ENCODE peak calls at places on chromosomes 2 and 18, in seven cellular contexts. One of them, this sample, is unnamed.

GRCh38 chr2:241550616-241551580 is 7.6 kb upstream of the BOK start:
- DNase-seq in epithelial cell of esophagus: no peak
- DNase-seq in mammary epithelial cell: no peak
- DNase-seq in lower leg skin: no peak
- DNase-seq in Calu3: no peak
- DNase-seq in PC-9: no peak
- DNase-seq in transverse colon: no peak
- DNase-seq in this sample: no peak

GRCh38 chr2:31249009-31249690 is 15.2 kb downstream of the EHD3 start:
- DNase-seq in epithelial cell of esophagus: no peak
- DNase-seq in mammary epithelial cell: no peak
- DNase-seq in lower leg skin: peak; percentile 78
- DNase-seq in Calu3: no peak
- DNase-seq in PC-9: no peak
- DNase-seq in transverse colon: no peak
- DNase-seq in this sample: no peak

GRCh38 chr2:3303583-3304406 is 73.8 kb downstream of the EIPR1 start:
- DNase-seq in epithelial cell of esophagus: peak; percentile 79
- DNase-seq in mammary epithelial cell: peak; percentile 63
- DNase-seq in lower leg skin: peak; percentile 97
- DNase-seq in Calu3: peak; percentile 89
- DNase-seq in PC-9: peak; percentile 76
- DNase-seq in transverse colon: peak; percentile 86
- DNase-seq in this sample: peak; percentile 75

GRCh38 chr18:60053747-60054304 is 154.0 kb downstream of the PMAIP1 start:
- DNase-seq in epithelial cell of esophagus: peak; percentile 100
- DNase-seq in mammary epithelial cell: peak; percentile 100
- DNase-seq in lower leg skin: no peak
- DNase-seq in Calu3: peak; percentile 74
- DNase-seq in PC-9: peak; percentile 70
- DNase-seq in transverse colon: no peak
- DNase-seq in this sample: no peak

GRCh38 chr2:12428324-12428723 is 288.4 kb upstream of the TRIB2 start:
- DNase-seq in epithelial cell of esophagus: no peak
- DNase-seq in mammary epithelial cell: no peak
- DNase-seq in lower leg skin: no peak
- DNase-seq in Calu3: no peak
- DNase-seq in PC-9: no peak
- DNase-seq in transverse colon: no peak
- DNase-seq in this sample: no peak

GRCh38 chr2:201432551-201433388 is 18.5 kb downstream of the TRAK2 start:
- DNase-seq in epithelial cell of esophagus: no peak
- DNase-seq in mammary epithelial cell: no peak
- DNase-seq in lower leg skin: no peak
- DNase-seq in Calu3: no peak
- DNase-seq in PC-9: no peak
- DNase-seq in transverse colon: no peak
- DNase-seq in this sample: no peak

GRCh38 chr2:134739879-134740301 is 21.1 kb upstream of the TMEM163 start:
- DNase-seq in epithelial cell of esophagus: peak; percentile 55
- DNase-seq in mammary epithelial cell: peak; percentile 66
- DNase-seq in lower leg skin: no peak
- DNase-seq in Calu3: no peak
- DNase-seq in PC-9: peak; percentile 11
- DNase-seq in transverse colon: peak; percentile 28
- DNase-seq in this sample: peak; percentile 92

GRCh38 chr2:20634430-20635095 is 16.3 kb downstream of the HS1BP3 start:
- DNase-seq in epithelial cell of esophagus: peak; percentile 75
- DNase-seq in mammary epithelial cell: peak; percentile 60
- DNase-seq in lower leg skin: no peak
- DNase-seq in Calu3: peak; percentile 71
- DNase-seq in PC-9: peak; percentile 63
- DNase-seq in transverse colon: no peak
- DNase-seq in this sample: no peak

GRCh38 chr18:13321923-13322322 is 103.4 kb downstream of the LDLRAD4 start:
- DNase-seq in epithelial cell of esophagus: no peak
- DNase-seq in mammary epithelial cell: no peak
- DNase-seq in lower leg skin: no peak
- DNase-seq in Calu3: no peak
- DNase-seq in PC-9: no peak
- DNase-seq in transverse colon: no peak
- DNase-seq in this sample: no peak

GRCh38 chr2:48529189-48529588 is 765 bp upstream of the STON1 start:
- DNase-seq in epithelial cell of esophagus: no peak
- DNase-seq in mammary epithelial cell: no peak
- DNase-seq in lower leg skin: peak; percentile 81
- DNase-seq in Calu3: no peak
- DNase-seq in PC-9: no peak
- DNase-seq in transverse colon: no peak
- DNase-seq in this sample: no peak

GRCh38 chr2:180222642-180223041 is 215.5 kb upstream of the CWC22 start:
- DNase-seq in epithelial cell of esophagus: peak; percentile 98
- DNase-seq in mammary epithelial cell: peak; percentile 95
- DNase-seq in lower leg skin: no peak
- DNase-seq in Calu3: no peak
- DNase-seq in PC-9: no peak
- DNase-seq in transverse colon: no peak
- DNase-seq in this sample: no peak

GRCh38 chr2:32977228-32977758 is 30.5 kb downstream of the LTBP1 start:
- DNase-seq in epithelial cell of esophagus: peak; percentile 96
- DNase-seq in mammary epithelial cell: peak; percentile 92
- DNase-seq in lower leg skin: peak; percentile 93
- DNase-seq in Calu3: peak; percentile 78
- DNase-seq in PC-9: peak; percentile 92
- DNase-seq in transverse colon: peak; percentile 96
- DNase-seq in this sample: no peak

GRCh38 chr2:54555318-54555837 is 99.3 kb downstream of the SPTBN1 start:
- DNase-seq in epithelial cell of esophagus: peak; percentile 45
- DNase-seq in mammary epithelial cell: peak; percentile 79
- DNase-seq in lower leg skin: no peak
- DNase-seq in Calu3: peak; percentile 58
- DNase-seq in PC-9: no peak
- DNase-seq in transverse colon: peak; percentile 30
- DNase-seq in this sample: no peak

GRCh38 chr2:96098900-96099590 is 17.3 kb downstream of the ADRA2B start:
- DNase-seq in epithelial cell of esophagus: no peak
- DNase-seq in mammary epithelial cell: no peak
- DNase-seq in lower leg skin: peak; percentile 78
- DNase-seq in Calu3: no peak
- DNase-seq in PC-9: no peak
- DNase-seq in transverse colon: peak; percentile 4
- DNase-seq in this sample: no peak

GRCh38 chr2:105401867-105402266 is 3.0 kb upstream of the FHL2 start:
- DNase-seq in epithelial cell of esophagus: no peak
- DNase-seq in mammary epithelial cell: no peak
- DNase-seq in lower leg skin: no peak
- DNase-seq in Calu3: no peak
- DNase-seq in PC-9: no peak
- DNase-seq in transverse colon: no peak
- DNase-seq in this sample: no peak

GRCh38 chr2:190977505-190977904 is 36.5 kb downstream of the STAT1 start:
- DNase-seq in epithelial cell of esophagus: no peak
- DNase-seq in mammary epithelial cell: no peak
- DNase-seq in lower leg skin: no peak
- DNase-seq in Calu3: no peak
- DNase-seq in PC-9: no peak
- DNase-seq in transverse colon: no peak
- DNase-seq in this sample: no peak

GRCh38 chr2:19900536-19901200 is 1.1 kb downstream of the TTC32 start:
- DNase-seq in epithelial cell of esophagus: peak; percentile 41
- DNase-seq in mammary epithelial cell: peak; percentile 39
- DNase-seq in lower leg skin: no peak
- DNase-seq in Calu3: no peak
- DNase-seq in PC-9: no peak
- DNase-seq in transverse colon: no peak
- DNase-seq in this sample: no peak

GRCh38 chr2:46937457-46937856 is 21.9 kb upstream of the MCFD2 start:
- DNase-seq in epithelial cell of esophagus: no peak
- DNase-seq in mammary epithelial cell: no peak
- DNase-seq in lower leg skin: peak; percentile 53
- DNase-seq in Calu3: no peak
- DNase-seq in PC-9: no peak
- DNase-seq in transverse colon: no peak
- DNase-seq in this sample: no peak

GRCh38 chr2:238290079-238290478 is 1.7 kb upstream of the PER2 start:
- DNase-seq in epithelial cell of esophagus: peak; percentile 100
- DNase-seq in mammary epithelial cell: peak; percentile 99
- DNase-seq in lower leg skin: peak; percentile 93
- DNase-seq in Calu3: peak; percentile 89
- DNase-seq in PC-9: peak; percentile 96
- DNase-seq in transverse colon: peak; percentile 90
- DNase-seq in this sample: no peak

GRCh38 chr2:230327418-230328154 is 593 bp downstream of the SP140L start:
- DNase-seq in epithelial cell of esophagus: peak; percentile 41
- DNase-seq in mammary epithelial cell: no peak
- DNase-seq in lower leg skin: peak; percentile 34
- DNase-seq in Calu3: peak; percentile 28
- DNase-seq in PC-9: no peak
- DNase-seq in transverse colon: peak; percentile 45
- DNase-seq in this sample: no peak

GRCh38 chr2:158321264-158321663 is 135.3 kb downstream of the CCDC148 start:
- DNase-seq in epithelial cell of esophagus: peak; percentile 95
- DNase-seq in mammary epithelial cell: peak; percentile 95
- DNase-seq in lower leg skin: no peak
- DNase-seq in Calu3: peak; percentile 24
- DNase-seq in PC-9: no peak
- DNase-seq in transverse colon: no peak
- DNase-seq in this sample: no peak

GRCh38 chr2:120854766-120855530 is 119.3 kb downstream of the GLI2 start:
- DNase-seq in epithelial cell of esophagus: no peak
- DNase-seq in mammary epithelial cell: no peak
- DNase-seq in lower leg skin: no peak
- DNase-seq in Calu3: no peak
- DNase-seq in PC-9: no peak
- DNase-seq in transverse colon: no peak
- DNase-seq in this sample: no peak

GRCh38 chr2:32835148-32835547 is 111.6 kb upstream of the LTBP1 start:
- DNase-seq in epithelial cell of esophagus: no peak
- DNase-seq in mammary epithelial cell: no peak
- DNase-seq in lower leg skin: no peak
- DNase-seq in Calu3: no peak
- DNase-seq in PC-9: no peak
- DNase-seq in transverse colon: no peak
- DNase-seq in this sample: no peak

GRCh38 chr2:78925258-78925657 is 100.2 kb upstream of the REG3G start:
- DNase-seq in epithelial cell of esophagus: no peak
- DNase-seq in mammary epithelial cell: no peak
- DNase-seq in lower leg skin: no peak
- DNase-seq in Calu3: no peak
- DNase-seq in PC-9: no peak
- DNase-seq in transverse colon: no peak
- DNase-seq in this sample: no peak

GRCh38 chr18:12256946-12257345 is 2.8 kb downstream of the CIDEA start:
- DNase-seq in epithelial cell of esophagus: peak; percentile 16
- DNase-seq in mammary epithelial cell: no peak
- DNase-seq in lower leg skin: no peak
- DNase-seq in Calu3: no peak
- DNase-seq in PC-9: no peak
- DNase-seq in transverse colon: no peak
- DNase-seq in this sample: no peak

DNA sequence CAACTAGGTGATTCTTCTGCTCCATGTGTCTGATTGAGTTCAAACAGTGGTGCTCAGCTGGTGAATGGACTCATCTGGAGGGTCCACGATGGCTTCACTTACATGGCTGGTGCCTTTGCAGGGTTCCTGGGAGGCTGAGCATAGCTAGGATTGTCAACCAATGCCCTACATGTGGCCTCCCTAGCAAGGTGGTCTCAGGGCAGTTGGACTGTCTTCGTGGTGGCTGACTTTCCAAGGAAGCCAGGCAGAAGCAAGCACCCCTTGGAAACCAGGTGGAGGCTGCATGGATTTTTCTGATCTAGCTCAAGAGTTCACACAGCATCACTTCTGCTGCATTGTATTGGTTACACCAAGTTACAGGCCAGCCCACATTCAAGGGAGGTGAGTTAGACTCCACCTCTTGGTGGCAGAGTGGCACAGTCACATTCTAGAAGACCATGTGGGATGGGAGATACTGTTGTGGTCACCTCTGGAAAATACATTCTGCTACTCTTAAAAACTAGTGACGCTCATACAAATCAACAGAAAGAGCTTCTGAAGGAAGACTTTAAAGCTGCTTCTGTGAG is 6.9 kb downstream of the IL1R2 start:
- DNase-seq in epithelial cell of esophagus: no peak
- DNase-seq in mammary epithelial cell: no peak
- DNase-seq in lower leg skin: no peak
- DNase-seq in Calu3: peak; percentile 19
- DNase-seq in PC-9: no peak
- DNase-seq in transverse colon: no peak
- DNase-seq in this sample: peak; percentile 2
- TF ChIP-seq CTCF in epithelial cell of esophagus: no peak
- TF ChIP-seq CTCF in mammary epithelial cell: no peak
- TF ChIP-seq CTCF in lower leg skin: no peak
- TF ChIP-seq CTCF in Calu3: no peak
- TF ChIP-seq CTCF in PC-9: no peak
- TF ChIP-seq CTCF in transverse colon: no peak
- TF ChIP-seq CTCF in this sample: no peak

GRCh38 chr2:65969161-65969560 is 465.8 kb upstream of the MEIS1 start:
- DNase-seq in epithelial cell of esophagus: no peak
- DNase-seq in mammary epithelial cell: no peak
- DNase-seq in lower leg skin: no peak
- DNase-seq in Calu3: peak; percentile 37
- DNase-seq in PC-9: no peak
- DNase-seq in transverse colon: no peak
- DNase-seq in this sample: no peak
- TF ChIP-seq CTCF in epithelial cell of esophagus: no peak
- TF ChIP-seq CTCF in mammary epithelial cell: no peak
- TF ChIP-seq CTCF in lower leg skin: no peak
- TF ChIP-seq CTCF in Calu3: no peak
- TF ChIP-seq CTCF in PC-9: no peak
- TF ChIP-seq CTCF in transverse colon: no peak
- TF ChIP-seq CTCF in this sample: no peak

GRCh38 chr2:167406558-167406957 is 518.3 kb downstream of the XIRP2 start:
- DNase-seq in epithelial cell of esophagus: peak; percentile 4
- DNase-seq in mammary epithelial cell: no peak
- DNase-seq in lower leg skin: no peak
- DNase-seq in Calu3: no peak
- DNase-seq in PC-9: no peak
- DNase-seq in transverse colon: no peak
- DNase-seq in this sample: no peak

GRCh38 chr2:167415068-167415467 is 526.8 kb downstream of the XIRP2 start:
- DNase-seq in epithelial cell of esophagus: no peak
- DNase-seq in mammary epithelial cell: no peak
- DNase-seq in lower leg skin: no peak
- DNase-seq in Calu3: no peak
- DNase-seq in PC-9: no peak
- DNase-seq in transverse colon: no peak
- DNase-seq in this sample: no peak

GRCh38 chr2:167411367-167411766 is 523.1 kb downstream of the XIRP2 start:
- DNase-seq in epithelial cell of esophagus: no peak
- DNase-seq in mammary epithelial cell: no peak
- DNase-seq in lower leg skin: no peak
- DNase-seq in Calu3: no peak
- DNase-seq in PC-9: no peak
- DNase-seq in transverse colon: no peak
- DNase-seq in this sample: no peak
- TF ChIP-seq CTCF in epithelial cell of esophagus: no peak
- TF ChIP-seq CTCF in mammary epithelial cell: no peak
- TF ChIP-seq CTCF in lower leg skin: no peak
- TF ChIP-seq CTCF in Calu3: no peak
- TF ChIP-seq CTCF in PC-9: no peak
- TF ChIP-seq CTCF in transverse colon: no peak
- TF ChIP-seq CTCF in this sample: no peak

GRCh38 chr2:36330456-36331395 is 24.9 kb upstream of the CRIM1 start:
- DNase-seq in epithelial cell of esophagus: peak; percentile 74
- DNase-seq in mammary epithelial cell: peak; percentile 59
- DNase-seq in lower leg skin: no peak
- DNase-seq in Calu3: no peak
- DNase-seq in PC-9: no peak
- DNase-seq in transverse colon: no peak
- DNase-seq in this sample: no peak
- TF ChIP-seq CTCF in epithelial cell of esophagus: no peak
- TF ChIP-seq CTCF in mammary epithelial cell: no peak
- TF ChIP-seq CTCF in lower leg skin: no peak
- TF ChIP-seq CTCF in Calu3: no peak
- TF ChIP-seq CTCF in PC-9: no peak
- TF ChIP-seq CTCF in transverse colon: no peak
- TF ChIP-seq CTCF in this sample: no peak

This sample was measured in CD14-positive monocyte.